ENCODE peak calls at places on chromosome 17, in six cellular contexts. I is A549, K is IMR-90, X is prostate gland, Q is Peyer's patch, T is stomach. L is an unnamed sample.
A peak's percentile ranks its signal among the peaks of the same experiment; 100 is the strongest.

GRCh38 chr17:37239690-37240344 is 136.0 kb upstream of the C17orf78 start:
- DNase-seq in I (peak; percentile 38), K (peak; percentile 72), X (no peak), Q (no peak), T (no peak), L (no peak)

GRCh38 chr17:19812407-19812806 is 55.3 kb downstream of the ULK2 start:
- DNase-seq in I (no peak), K (peak; percentile 10), X (no peak), Q (no peak), T (no peak), L (no peak)

GRCh38 chr17:82097919-82098168 is 192 bp downstream of the FASN start:
- DNase-seq in I (no peak), K (no peak), X (no peak), Q (peak; percentile 61), T (no peak), L (no peak)

GRCh38 chr17:82449136-82449882 is 1.2 kb downstream of the CYBC1 start:
- DNase-seq in I (no peak), K (no peak), X (no peak), Q (peak; percentile 96), T (peak; percentile 54), L (no peak)

GRCh38 chr17:62595484-62595883 is 32.0 kb upstream of the MRC2 start:
- DNase-seq in I (no peak), K (no peak), X (no peak), Q (no peak), T (no peak), L (no peak)

GRCh38 chr17:62987136-62987535 is 21.1 kb downstream of the TANC2 start:
- DNase-seq in I (no peak), K (no peak), X (no peak), Q (no peak), T (no peak), L (no peak)

GRCh38 chr17:29664743-29665479 is 42.2 kb upstream of the CORO6 start:
- DNase-seq in I (peak; percentile 22), K (peak; percentile 73), X (no peak), Q (no peak), T (no peak), L (no peak)

GRCh38 chr17:44971776-44972483 is 3.8 kb upstream of the C1QL1 start:
- DNase-seq in I (no peak), K (peak; percentile 72), X (no peak), Q (no peak), T (no peak), L (no peak)

GRCh38 chr17:17824119-17824779 is 12.5 kb downstream of the SREBF1 start:
- DNase-seq in I (no peak), K (no peak), X (no peak), Q (no peak), T (no peak), L (no peak)

GRCh38 chr17:3966720-3967363 is 2.6 kb upstream of the ATP2A3 start:
- DNase-seq in I (no peak), K (no peak), X (no peak), Q (peak; percentile 82), T (peak; percentile 89), L (no peak)

GRCh38 chr17:42754782-42755181 is 6.2 kb upstream of the RAMP2 start:
- DNase-seq in I (no peak), K (peak; percentile 41), X (no peak), Q (peak; percentile 62), T (no peak), L (peak; percentile 85)

GRCh38 chr17:7046127-7046724 is 2.3 kb upstream of the SLC16A11 start:
- DNase-seq in I (no peak), K (no peak), X (peak; percentile 92), Q (peak; percentile 90), T (peak; percentile 96), L (no peak)

GRCh38 chr17:47941246-47941997 is at the start of gene PNPO:
- DNase-seq in I (peak; percentile 100), K (peak; percentile 97), X (peak; percentile 97), Q (peak; percentile 98), T (peak; percentile 95), L (peak; percentile 97)

GRCh38 chr17:78714534-78714933 is 67.5 kb downstream of the CYTH1 start:
- DNase-seq in I (no peak), K (no peak), X (no peak), Q (no peak), T (no peak), L (no peak)

GRCh38 chr17:75753514-75754377 is 11.2 kb downstream of the GALK1 start:
- DNase-seq in I (no peak), K (peak; percentile 56), X (no peak), Q (peak; percentile 84), T (peak; percentile 51), L (peak; percentile 48)

GRCh38 chr17:13587487-13588338 is 14.0 kb downstream of the HS3ST3A1 start:
- DNase-seq in I (no peak), K (peak; percentile 55), X (no peak), Q (no peak), T (no peak), L (no peak)

GRCh38 chr17:27609606-27610303 is 21.2 kb upstream of the LGALS9 start:
- DNase-seq in I (peak; percentile 46), K (peak; percentile 27), X (peak; percentile 50), Q (peak; percentile 61), T (peak; percentile 74), L (no peak)

GRCh38 chr17:8162997-8163977 is 539 bp upstream of the VAMP2 start:
- DNase-seq in I (peak; percentile 46), K (no peak), X (no peak), Q (no peak), T (no peak), L (no peak)

GRCh38 chr17:28725660-28726395 is at the start of gene TLCD1:
- DNase-seq in I (peak; percentile 92), K (peak; percentile 74), X (peak; percentile 61), Q (peak; percentile 80), T (peak; percentile 73), L (no peak)

GRCh38 chr17:50099003-50099402 is 3.9 kb downstream of the PDK2 start:
- DNase-seq in I (no peak), K (no peak), X (no peak), Q (no peak), T (no peak), L (peak; percentile 77)

GRCh38 chr17:77467513-77467912 is 326.7 kb downstream of the SEC14L1 start:
- DNase-seq in I (no peak), K (no peak), X (no peak), Q (no peak), T (no peak), L (no peak)
- H3K27ac ChIP-seq in I (no peak overlapping the region), K (no peak overlapping the region), X (no peak overlapping the region), Q (no peak overlapping the region), T (no peak overlapping the region), L (peak overlapping the region; percentile 54)

DNA sequence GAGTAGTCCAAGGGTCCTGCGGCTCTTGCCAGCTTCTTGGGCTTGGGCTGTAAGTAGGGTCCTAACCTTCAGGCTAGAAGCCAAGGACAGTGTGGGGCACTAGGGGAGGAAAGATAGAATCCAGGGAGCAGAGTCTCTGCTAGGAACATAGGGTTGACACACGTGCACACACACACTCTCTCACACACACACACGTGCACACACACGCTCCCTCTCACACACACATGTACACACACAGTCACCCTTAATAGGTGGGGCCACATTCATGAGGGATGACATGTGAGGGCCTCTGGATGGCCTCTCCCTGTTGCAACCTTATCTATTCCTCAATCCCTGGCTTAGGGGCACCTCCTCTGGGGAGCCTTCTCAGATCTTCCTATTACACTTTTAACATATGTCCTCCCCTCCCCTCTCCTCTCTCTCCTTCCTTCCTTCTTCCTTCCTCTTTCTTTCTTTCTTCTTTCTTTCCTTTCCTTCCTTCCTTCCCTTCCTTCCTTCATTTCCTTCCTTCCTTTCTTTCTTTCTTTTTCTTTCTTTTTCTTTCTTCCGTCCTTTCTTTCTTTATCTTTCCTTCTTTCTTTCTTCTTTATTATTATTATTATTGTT is 3.1 kb downstream of the EPX start:
- DNase-seq in I (no peak), K (no peak), X (no peak), Q (no peak), T (no peak), L (no peak)
- TF ChIP-seq POLR2A in I (no peak), K (no peak), X (no peak), Q (no peak), T (no peak), L (no peak)

GRCh38 chr17:57467226-57467625 is 210.9 kb downstream of the MSI2 start:
- DNase-seq in I (no peak), K (no peak), X (no peak), Q (no peak), T (no peak), L (no peak)
- H3K4me1 ChIP-seq in I (peaks cover 25% of the 10 kb centered on the region), K (peaks cover 12% of the 10 kb centered on the region), X (no peaks in the 10 kb centered on the region), Q (no peaks in the 10 kb centered on the region), T (peaks cover 8% of the 10 kb centered on the region), L (peaks cover 40% of the 10 kb centered on the region)

GRCh38 chr17:73625006-73625405 is 19.2 kb downstream of the SDK2 start:
- DNase-seq in I (no peak), K (no peak), X (peak; percentile 67), Q (no peak), T (no peak), L (no peak)
- H3K27ac ChIP-seq in I (no peak overlapping the region), K (no peak overlapping the region), X (peak overlapping the region; percentile 57), Q (no peak overlapping the region), T (no peak overlapping the region), L (no peak overlapping the region)

GRCh38 chr17:68204736-68205135 is 43.1 kb upstream of the AMZ2 start:
- DNase-seq in I (peak; percentile 38), K (no peak), X (no peak), Q (peak; percentile 61), T (no peak), L (no peak)

GRCh38 chr17:68207651-68208253 is 40.1 kb upstream of the AMZ2 start:
- DNase-seq in I (no peak), K (no peak), X (peak; percentile 3), Q (peak; percentile 46), T (no peak), L (no peak)

GRCh38 chr17:68201425-68201785 is 46.4 kb upstream of the AMZ2 start:
- DNase-seq in I (no peak), K (no peak), X (no peak), Q (no peak), T (no peak), L (no peak)

GRCh38 chr17:68200689-68201424 is 47.0 kb upstream of the AMZ2 start:
- DNase-seq in I (peak; percentile 77), K (peak; percentile 62), X (peak; percentile 47), Q (peak; percentile 92), T (peak; percentile 80), L (peak; percentile 65)

GRCh38 chr17:68205251-68205807 is 42.5 kb upstream of the AMZ2 start:
- DNase-seq in I (peak; percentile 91), K (peak; percentile 82), X (peak; percentile 93), Q (peak; percentile 97), T (peak; percentile 92), L (peak; percentile 87)
- TF ChIP-seq POLR2A in I (peak; percentile 71), K (no peak), X (peak; percentile 87), Q (no peak), T (no peak), L (peak; percentile 68)

GRCh38 chr17:31115168-31115567 is 20.4 kb downstream of the NF1 start:
- DNase-seq in I (no peak), K (no peak), X (no peak), Q (no peak), T (no peak), L (no peak)
- H3K4me1 ChIP-seq in I (peaks cover 6% of the 10 kb centered on the region), K (peaks cover 3% of the 10 kb centered on the region), X (no peaks in the 10 kb centered on the region), Q (no peaks in the 10 kb centered on the region), T (no peaks in the 10 kb centered on the region), L (no peaks in the 10 kb centered on the region)